ENCODE peak calls at places on chromosomes 13 and 19, in ten cellular contexts. U, N, B, J, H, W, P, Q, T and K are unnamed samples.
A peak's percentile ranks its signal among the peaks of the same experiment; 100 is the strongest.

GRCh38 chr13:27024781-27025492 is 146.7 kb downstream of the USP12 start:
- DNase-seq in N (no peak), J (no peak), U (no peak), P (no peak), T (peak; percentile 18), B (no peak), W (no peak), Q (no peak), H (no peak), K (no peak)

GRCh38 chr13:110921695-110922094 is 6.8 kb upstream of the ANKRD10 start:
- DNase-seq in T (peak; percentile 22), U (no peak), H (no peak), W (no peak), J (no peak), P (no peak), Q (no peak), B (no peak), N (no peak), K (no peak)

GRCh38 chr19:6459356-6460098 is at the start of gene SLC25A23:
- DNase-seq in U (peak; percentile 79), T (peak; percentile 86), B (peak; percentile 80), H (peak; percentile 73), P (no peak), Q (peak; percentile 86), W (peak; percentile 46), J (peak; percentile 76), N (peak; percentile 79), K (peak; percentile 66)

GRCh38 chr13:30923423-30923822 is 9.0 kb upstream of the TEX26 start:
- DNase-seq in U (no peak), J (no peak), N (no peak), P (no peak), H (no peak), T (no peak), W (no peak), Q (no peak), B (no peak), K (peak; percentile 18)

GRCh38 chr13:66994498-66995365 is 235.4 kb downstream of the PCDH9 start:
- DNase-seq in B (no peak), H (no peak), U (no peak), N (no peak), W (no peak), J (no peak), Q (no peak), T (no peak), P (no peak), K (no peak)

GRCh38 chr13:111344471-111345191 is 24.2 kb downstream of the TEX29 start:
- DNase-seq in B (no peak), W (peak; percentile 12), T (peak; percentile 95), P (no peak), N (no peak), U (peak; percentile 71), J (peak; percentile 16), H (peak; percentile 56), Q (no peak), K (peak; percentile 51)

GRCh38 chr13:105552078-105552477 is 983.4 kb downstream of the EFNB2 start:
- DNase-seq in B (no peak), W (no peak), J (no peak), Q (no peak), U (no peak), H (no peak), P (no peak), T (no peak), N (no peak), K (no peak)

GRCh38 chr13:93818345-93818744 is 591.7 kb downstream of the GPC6 start:
- DNase-seq in H (no peak), W (no peak), P (no peak), B (no peak), Q (no peak), U (no peak), T (no peak), J (no peak), N (no peak), K (no peak)

GRCh38 chr19:38693380-38694223 is 46.2 kb downstream of the ACTN4 start:
- DNase-seq in T (peak; percentile 78), U (peak; percentile 76), H (peak; percentile 79), Q (no peak), N (peak; percentile 65), P (no peak), J (peak; percentile 59), B (no peak), W (peak; percentile 83), K (peak; percentile 76)

GRCh38 chr19:15621801-15622200 is 6.8 kb downstream of the CYP4F8 start:
- DNase-seq in B (no peak), T (no peak), H (no peak), J (no peak), U (no peak), P (no peak), N (no peak), Q (no peak), W (no peak), K (no peak)

GRCh38 chr13:91369432-91369831 is 21.9 kb downstream of the MIR17HG start:
- DNase-seq in N (no peak), U (peak; percentile 41), W (peak; percentile 60), H (peak; percentile 22), T (no peak), Q (no peak), J (no peak), B (no peak), P (no peak), K (peak; percentile 47)

GRCh38 chr19:51441410-51442390 is 16.6 kb downstream of the SIGLEC8 start:
- DNase-seq in T (no peak), P (no peak), N (no peak), H (no peak), W (no peak), Q (no peak), J (peak; percentile 16), B (peak; percentile 33), U (no peak), K (no peak)

GRCh38 chr13:30905932-30906383 is at the start of gene MEDAG:
- DNase-seq in P (no peak), B (peak; percentile 18), U (peak; percentile 88), N (peak; percentile 93), W (peak; percentile 82), Q (peak; percentile 87), J (no peak), H (peak; percentile 96), T (no peak), K (peak; percentile 70)

GRCh38 chr19:55258476-55258827 is 365 bp downstream of the PPP6R1 start:
- DNase-seq in Q (no peak), W (no peak), B (no peak), N (no peak), T (no peak), U (no peak), P (no peak), H (peak; percentile 52), J (no peak), K (peak; percentile 7)

GRCh38 chr19:15935167-15935702 is 906 bp upstream of the CYP4F11 start:
- DNase-seq in J (no peak), T (no peak), N (no peak), W (no peak), H (no peak), Q (no peak), B (no peak), P (no peak), U (no peak), K (no peak)

GRCh38 chr13:41492432-41493267 is 35.3 kb downstream of the RGCC start:
- DNase-seq in W (no peak), B (no peak), P (no peak), Q (no peak), N (no peak), H (no peak), T (no peak), J (no peak), U (no peak), K (no peak)

GRCh38 chr19:18073197-18073596 is 13.5 kb downstream of the IL12RB1 start:
- DNase-seq in Q (no peak), P (no peak), B (no peak), H (no peak), N (no peak), T (no peak), U (no peak), J (no peak), W (no peak), K (no peak)

GRCh38 chr13:20924758-20925394 is 22.3 kb upstream of the XPO4 start:
- DNase-seq in H (peak; percentile 82), T (peak; percentile 76), P (peak; percentile 14), B (peak; percentile 91), J (peak; percentile 74), N (no peak), Q (no peak), U (peak; percentile 94), W (peak; percentile 86), K (peak; percentile 81)

GRCh38 chr13:107376393-107377085 is 808.6 kb upstream of the ARGLU1 start:
- DNase-seq in H (peak; percentile 52), N (no peak), T (no peak), J (no peak), B (no peak), Q (no peak), U (no peak), W (no peak), P (no peak), K (no peak)

GRCh38 chr19:53898680-53899341 is 10.3 kb upstream of the CACNG7 start:
- DNase-seq in P (no peak), N (no peak), Q (no peak), B (no peak), W (no peak), J (no peak), H (no peak), T (peak; percentile 100), U (no peak), K (no peak)